ENCODE peak calls at places on chromosome 12, in nine cellular contexts. W is heart right ventricle, R is cardiac muscle cell, H is GM23338, Z is neural progenitor cell, B is upper lobe of right lung, J is Panc1, X is pancreas, Q is Caco-2. G is an unnamed sample. For H3K36me3, the result is how much of the 10 kb centered on the place peaks cover.

GRCh38 chr12:93572712-93573551 is 457 bp downstream of the SOCS2 start:
- DNase-seq in W (peak), R (peak), H (peak), Z (peak), B (peak), J (no peak), X (peak), Q (peak), G (peak)

GRCh38 chr12:25249951-25250738 is 584 bp downstream of the KRAS start:
- DNase-seq in W (peak), R (peak), H (peak), Z (peak), B (peak), J (no peak), X (peak), Q (peak), G (peak)

GRCh38 chr12:107423531-107423930 is 262.1 kb upstream of the PWP1 start:
- DNase-seq in W (no peak), R (no peak), H (no peak), Z (no peak), B (no peak), J (no peak), X (no peak), Q (no peak), G (no peak)

GRCh38 chr12:175250-175649 is 38.7 kb downstream of the SLC6A12 start:
- DNase-seq in W (peak), R (peak), H (no peak), Z (no peak), B (no peak), J (no peak), X (no peak), Q (no peak), G (no peak)

GRCh38 chr12:132429122-132429931 is 60.6 kb upstream of the FBRSL1 start:
- DNase-seq in W (no peak), R (peak), H (peak), Z (peak), B (no peak), J (no peak), X (peak), Q (no peak), G (no peak)

GRCh38 chr12:92424338-92424737 is 278.5 kb upstream of the PLEKHG7 start:
- DNase-seq in W (no peak), R (no peak), H (peak), Z (no peak), B (no peak), J (no peak), X (no peak), Q (no peak), G (no peak)

GRCh38 chr12:11978985-11979384 is 91.8 kb upstream of the BCL2L14 start:
- DNase-seq in W (no peak), R (no peak), H (no peak), Z (no peak), B (no peak), J (no peak), X (no peak), Q (no peak), G (no peak)

GRCh38 chr12:112524676-112525425 is 106.1 kb downstream of the PTPN11 start:
- DNase-seq in W (no peak), R (no peak), H (peak), Z (no peak), B (no peak), J (no peak), X (no peak), Q (no peak), G (no peak)

GRCh38 chr12:109485201-109485600 is 7.8 kb downstream of the UBE3B start:
- DNase-seq in W (no peak), R (no peak), H (no peak), Z (no peak), B (no peak), J (no peak), X (no peak), Q (no peak), G (no peak)

GRCh38 chr12:131687346-131688125 is 23.4 kb upstream of the SFSWAP start:
- DNase-seq in W (no peak), R (no peak), H (no peak), Z (no peak), B (no peak), J (no peak), X (no peak), Q (no peak), G (no peak)

DNA sequence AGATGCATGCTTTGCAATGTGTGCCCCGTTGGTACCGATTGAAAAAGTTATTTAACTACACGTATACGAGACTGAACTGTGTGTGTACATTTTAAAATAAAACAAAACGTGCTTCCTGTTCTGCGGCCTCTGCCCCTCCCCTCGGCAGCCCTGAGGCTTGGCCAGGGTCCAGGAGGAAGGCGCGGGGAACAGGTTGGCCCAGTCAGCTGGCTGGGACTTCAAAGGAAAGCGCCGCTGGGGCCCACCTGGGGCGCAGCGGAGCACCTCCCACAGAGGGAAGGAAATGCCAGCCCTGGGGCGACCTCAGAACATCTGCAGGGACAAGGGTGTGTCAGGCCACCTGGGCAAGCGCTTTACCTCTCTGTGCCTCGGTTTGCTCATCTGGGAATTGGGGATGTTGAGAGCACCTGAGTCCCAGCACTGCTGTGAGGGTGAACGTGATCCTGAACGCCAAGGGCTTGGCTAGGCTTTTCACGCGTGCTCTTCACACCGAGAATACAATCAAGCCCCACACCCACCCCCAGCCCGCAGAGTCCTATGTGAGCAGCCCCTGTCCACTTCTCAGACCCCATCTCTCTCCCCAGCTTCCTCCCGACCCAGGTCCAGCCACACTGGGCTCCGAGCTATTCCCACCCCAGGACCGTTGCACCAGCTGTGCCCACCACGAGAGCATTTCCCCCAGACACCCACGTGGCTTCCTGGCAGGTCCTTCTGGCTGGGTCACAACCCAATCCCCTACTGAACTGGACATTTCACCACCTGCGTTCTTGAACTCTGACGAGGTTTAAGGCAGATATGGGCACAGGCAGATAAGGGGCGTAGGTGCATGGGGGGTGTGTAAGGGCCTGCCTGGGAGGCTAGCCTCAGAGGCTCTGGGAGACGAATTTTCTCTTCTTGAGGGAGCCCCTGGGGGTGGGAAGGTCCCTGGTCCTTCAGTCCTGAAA is 41.9 kb upstream of the NCOR2 start:
- DNase-seq in W (peak), R (no peak), H (peak), Z (no peak), B (peak), J (no peak), X (peak), Q (peak), G (peak)
- H3K4me3 ChIP-seq in W (no peak), R (no peak), H (no peak), Z (no peak), B (no peak), J (no peak), X (no peak), Q (no peak), G (no peak)

DNA sequence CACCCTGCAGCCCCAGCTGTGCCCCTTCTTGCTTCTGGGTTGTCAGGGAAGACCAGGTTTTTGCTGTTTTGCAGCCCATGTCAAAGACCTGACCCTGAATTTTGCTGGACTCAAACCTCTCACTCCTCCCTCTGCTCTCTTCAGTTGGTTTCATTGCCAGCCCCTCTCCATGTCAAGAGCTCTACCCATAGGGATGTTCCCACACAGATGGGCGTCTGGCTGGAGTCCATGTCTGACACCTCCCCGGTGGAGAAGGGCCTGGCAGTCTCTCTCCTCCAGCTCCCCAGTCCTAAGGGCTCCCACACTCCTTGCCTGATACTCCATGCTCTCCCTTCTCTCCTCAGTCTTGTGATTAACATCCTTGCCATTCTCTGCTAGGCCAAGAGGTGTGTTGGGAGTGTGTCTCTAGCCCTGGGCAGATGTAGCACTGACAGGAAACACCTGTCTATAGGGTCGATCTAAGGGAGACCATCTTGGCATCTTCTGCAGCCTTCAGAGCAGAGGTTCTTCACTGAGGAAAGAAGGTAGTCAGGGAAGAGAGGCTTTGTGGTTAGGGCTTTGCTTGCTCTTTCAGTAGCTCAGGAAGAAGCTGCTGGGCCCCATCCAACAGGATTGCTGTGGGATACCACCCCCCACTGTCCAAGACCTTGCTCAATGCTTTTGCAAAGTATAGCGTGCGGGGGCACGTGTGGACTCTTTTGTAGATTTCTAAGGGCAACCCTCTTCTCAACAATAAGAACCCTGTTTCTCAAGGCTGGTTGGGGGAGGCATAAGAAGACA is 4.7 kb downstream of the ASIC1 start:
- DNase-seq in W (no peak), R (no peak), H (no peak), Z (no peak), B (no peak), J (no peak), X (no peak), Q (no peak), G (no peak)
- H3K36me3 ChIP-seq in W (under half), R (under half), H (under half), Z (under half), B (under half), J (under half), X (under half), Q (under half), G (under half)

GRCh38 chr12:52585951-52586350 is 12.3 kb upstream of the KRT74 start:
- DNase-seq in W (no peak), R (no peak), H (peak), Z (no peak), B (no peak), J (no peak), X (no peak), Q (peak), G (no peak)

GRCh38 chr12:52584156-52584682 is 10.6 kb upstream of the KRT74 start:
- DNase-seq in W (no peak), R (no peak), H (no peak), Z (no peak), B (peak), J (no peak), X (no peak), Q (peak), G (no peak)

GRCh38 chr12:52585001-52585400 is 11.4 kb upstream of the KRT74 start:
- DNase-seq in W (no peak), R (no peak), H (no peak), Z (no peak), B (no peak), J (no peak), X (no peak), Q (no peak), G (no peak)

GRCh38 chr12:52590021-52590420 is 11.2 kb downstream of the KRT72 start:
- DNase-seq in W (no peak), R (no peak), H (no peak), Z (no peak), B (peak), J (no peak), X (no peak), Q (peak), G (no peak)

DNA sequence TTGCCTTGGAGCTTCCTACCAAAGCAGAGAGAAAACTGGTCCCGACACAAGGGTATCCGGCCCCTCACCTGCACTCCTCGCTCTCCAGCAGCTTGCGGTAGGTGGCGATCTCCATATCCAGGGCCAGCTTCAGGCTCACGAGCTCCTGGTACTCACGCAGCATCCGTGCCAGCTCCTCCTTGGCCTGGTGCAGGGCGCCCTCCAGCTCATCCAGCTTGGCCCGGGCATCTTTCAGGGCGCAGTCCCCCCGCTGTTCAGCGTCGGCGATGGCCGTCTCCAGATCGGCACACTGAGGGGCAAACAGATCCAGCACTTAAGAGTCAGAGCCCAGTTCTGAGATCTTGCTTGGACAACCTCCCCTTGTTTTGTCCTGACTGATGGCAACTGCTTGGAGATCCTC is 13.7 kb downstream of the KRT72 start:
- DNase-seq in W (no peak), R (no peak), H (peak), Z (no peak), B (peak), J (no peak), X (no peak), Q (peak), G (no peak)
- TF ChIP-seq CTCF in W (no peak), R (no peak), H (peak), Z (peak), B (no peak), J (no peak), X (no peak), Q (no peak), G (no peak)

DNA sequence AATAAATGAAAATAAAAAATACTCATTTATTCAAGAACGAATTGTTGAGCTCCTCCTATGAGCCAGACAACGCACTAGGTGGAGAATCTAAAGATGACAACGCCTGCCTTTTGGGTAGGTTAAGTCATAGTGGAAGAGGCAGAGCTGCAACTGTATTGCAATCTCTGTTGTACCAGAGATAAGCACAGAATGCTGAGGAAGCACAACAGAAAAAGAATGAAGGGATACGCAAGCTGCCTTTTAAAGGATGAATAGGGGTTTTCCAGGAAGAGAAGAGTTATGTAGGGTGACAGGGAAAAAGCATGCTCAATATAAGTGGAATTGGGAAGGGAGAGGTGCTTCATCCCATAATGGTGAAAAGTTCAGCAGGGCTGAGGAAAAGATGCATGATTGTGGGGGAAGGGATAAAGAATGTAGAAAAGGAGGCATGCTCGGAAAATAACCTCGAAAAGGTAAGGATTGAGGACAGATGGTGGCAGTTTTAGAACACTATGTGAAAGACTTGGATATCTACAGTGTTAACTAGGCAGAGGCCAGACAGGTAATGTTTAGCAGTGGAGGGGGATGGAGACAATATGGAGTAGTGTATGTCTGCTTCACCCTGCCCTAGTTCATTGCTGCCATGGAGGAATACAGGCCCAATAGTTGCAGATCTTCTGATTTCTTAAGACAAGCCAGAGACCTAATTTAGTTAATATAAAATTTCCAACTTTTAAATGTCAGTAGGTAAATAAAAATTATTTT is 63.9 kb upstream of the DUSP6 start:
- DNase-seq in W (no peak), R (no peak), H (no peak), Z (no peak), B (no peak), J (no peak), X (no peak), Q (no peak), G (no peak)
- H3K4me3 ChIP-seq in W (no peak), R (no peak), H (no peak), Z (no peak), B (no peak), J (no peak), X (no peak), Q (no peak), G (no peak)

GRCh38 chr12:104314242-104314614 is 10.7 kb downstream of the EID3 start:
- DNase-seq in W (no peak), R (no peak), H (no peak), Z (no peak), B (no peak), J (no peak), X (no peak), Q (no peak), G (no peak)

GRCh38 chr12:104313568-104314241 is 10.2 kb downstream of the EID3 start:
- DNase-seq in W (no peak), R (no peak), H (no peak), Z (no peak), B (no peak), J (no peak), X (no peak), Q (no peak), G (no peak)

GRCh38 chr12:104312654-104313053 is 9.1 kb downstream of the EID3 start:
- DNase-seq in W (no peak), R (no peak), H (no peak), Z (no peak), B (no peak), J (no peak), X (no peak), Q (no peak), G (no peak)

GRCh38 chr12:104310751-104311297 is 7.3 kb downstream of the EID3 start:
- DNase-seq in W (no peak), R (no peak), H (no peak), Z (no peak), B (no peak), J (no peak), X (no peak), Q (no peak), G (no peak)

DNA sequence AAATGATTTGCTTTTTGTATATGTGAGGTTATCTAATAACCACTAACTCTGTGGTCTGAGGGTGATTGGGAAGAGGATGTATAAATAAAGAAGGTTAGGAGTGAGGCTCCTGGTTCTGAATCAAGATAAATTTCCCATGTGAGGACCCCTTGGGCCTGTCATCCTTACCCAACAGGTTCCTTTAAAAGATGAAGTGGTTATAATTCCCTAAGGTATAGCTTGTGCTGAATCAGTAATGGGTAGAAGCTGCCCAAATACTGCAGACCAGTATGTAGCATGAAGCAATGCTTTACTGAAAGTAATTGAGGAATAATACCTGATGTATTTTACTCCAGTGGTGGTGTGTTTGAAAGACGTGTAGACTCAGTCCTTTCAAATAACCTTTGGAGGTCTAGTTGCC is 8.7 kb downstream of the EID3 start:
- DNase-seq in W (no peak), R (no peak), H (no peak), Z (no peak), B (no peak), J (no peak), X (no peak), Q (no peak), G (no peak)
- H3K36me3 ChIP-seq in W (half or more), R (half or more), H (under half), Z (half or more), B (half or more), J (under half), X (under half), Q (under half), G (under half)

GRCh38 chr12:57737467-57738141 is 938 bp downstream of the AGAP2 start:
- DNase-seq in W (no peak), R (peak), H (peak), Z (peak), B (no peak), J (no peak), X (peak), Q (no peak), G (no peak)
- TF ChIP-seq CTCF in W (peak), R (peak), H (peak), Z (peak), B (no peak), J (peak), X (no peak), Q (peak), G (no peak)

GRCh38 chr12:6450091-6450868 is 1.6 kb upstream of the TAPBPL start:
- DNase-seq in W (no peak), R (no peak), H (no peak), Z (peak), B (peak), J (no peak), X (peak), Q (peak), G (no peak)
- H3K4me3 ChIP-seq in W (peak), R (peak), H (peak), Z (peak), B (peak), J (no peak), X (no peak), Q (peak), G (peak)

DNA sequence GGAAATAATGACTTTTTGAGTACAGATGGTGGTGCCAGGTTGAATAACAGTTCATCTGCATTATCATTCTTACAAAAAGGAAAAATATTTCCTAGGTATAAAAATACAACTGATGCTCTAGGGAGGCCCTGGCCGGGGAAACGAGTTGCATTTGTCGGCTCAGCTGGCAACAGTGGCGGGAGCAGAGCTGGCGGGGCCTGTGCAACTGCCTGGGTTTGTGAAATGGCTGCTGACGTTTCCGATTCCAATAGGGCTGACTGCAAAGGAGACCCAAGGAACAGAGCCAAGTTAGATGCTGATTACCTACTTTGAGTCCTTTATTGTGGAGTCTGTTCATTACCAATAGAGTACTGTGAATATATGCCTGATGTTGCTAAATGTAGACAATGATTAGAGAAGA is 25.7 kb upstream of the PHLDA1 start:
- DNase-seq in W (no peak), R (no peak), H (no peak), Z (no peak), B (no peak), J (no peak), X (no peak), Q (no peak), G (no peak)
- H3K36me3 ChIP-seq in W (half or more), R (half or more), H (under half), Z (half or more), B (half or more), J (half or more), X (under half), Q (under half), G (under half)

DNA sequence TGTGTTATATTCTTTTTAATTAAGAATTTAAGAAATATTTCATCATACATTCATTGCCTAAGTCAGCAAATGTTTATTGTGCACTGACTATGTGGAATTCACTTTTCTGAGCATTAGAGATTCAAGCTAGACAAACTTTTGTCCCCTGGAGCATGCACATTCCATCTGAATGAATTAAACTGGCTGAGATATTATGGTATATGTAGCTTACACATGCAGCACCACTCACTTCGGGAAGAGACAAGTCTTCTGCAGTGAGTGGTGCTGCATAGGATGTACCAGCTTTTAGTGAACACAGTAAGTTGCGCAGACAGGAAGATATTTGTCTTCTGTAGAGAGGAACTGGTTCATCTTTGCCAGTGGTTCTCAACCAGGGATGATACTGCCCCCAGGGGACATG is 318.4 kb downstream of the SYT1 start:
- DNase-seq in W (no peak), R (no peak), H (no peak), Z (no peak), B (no peak), J (no peak), X (no peak), Q (no peak), G (no peak)
- TF ChIP-seq CTCF in W (no peak), R (no peak), H (no peak), Z (no peak), B (no peak), J (no peak), X (no peak), Q (no peak), G (no peak)

G was measured in GM06990.